ENCODE peak calls at places on chromosomes 1 and 21, in ten cellular contexts. S, I, Y, M, H, G, X, N, K and V are unnamed samples.

GRCh38 chr1:195701149-195701548 is 907.1 kb downstream of the KCNT2 start:
- DNase-seq in S (no peak), I (no peak), Y (no peak), M (no peak), H (no peak), G (no peak), X (no peak), N (no peak), K (no peak), V (no peak)

GRCh38 chr21:44395260-44395659 is 41.8 kb downstream of the TRPM2 start:
- DNase-seq in S (no peak), I (no peak), Y (no peak), M (no peak), H (no peak), G (no peak), X (no peak), N (no peak), K (no peak), V (no peak)

GRCh38 chr1:26020390-26020789 is 1.2 kb upstream of the EXTL1 start:
- DNase-seq in S (no peak), I (peak), Y (no peak), M (peak), H (no peak), G (no peak), X (peak), N (no peak), K (no peak), V (no peak)

GRCh38 chr1:227913446-227913968 is 34.2 kb downstream of the WNT9A start:
- DNase-seq in S (no peak), I (no peak), Y (no peak), M (no peak), H (no peak), G (no peak), X (no peak), N (no peak), K (no peak), V (no peak)

GRCh38 chr1:78071696-78072095 is 25.9 kb downstream of the GIPC2 start:
- DNase-seq in S (no peak), I (no peak), Y (no peak), M (no peak), H (no peak), G (no peak), X (no peak), N (no peak), K (no peak), V (no peak)

GRCh38 chr1:10209590-10209904 is 823 bp upstream of the KIF1B start:
- DNase-seq in S (no peak), I (no peak), Y (no peak), M (no peak), H (no peak), G (no peak), X (no peak), N (no peak), K (no peak), V (no peak)

GRCh38 chr1:96934282-96934681 is 212.7 kb downstream of the PTBP2 start:
- DNase-seq in S (no peak), I (no peak), Y (no peak), M (no peak), H (no peak), G (no peak), X (no peak), N (no peak), K (no peak), V (no peak)

GRCh38 chr1:210288106-210288505 is 40.6 kb upstream of the HHAT start:
- DNase-seq in S (no peak), I (no peak), Y (no peak), M (no peak), H (no peak), G (no peak), X (no peak), N (no peak), K (no peak), V (no peak)

GRCh38 chr1:216422821-216423529 is at the start of gene USH2A:
- DNase-seq in S (no peak), I (no peak), Y (no peak), M (no peak), H (peak), G (no peak), X (no peak), N (no peak), K (no peak), V (peak)

GRCh38 chr1:207748737-207749528 is 2.9 kb upstream of the CD46 start:
- DNase-seq in S (no peak), I (no peak), Y (peak), M (no peak), H (peak), G (no peak), X (no peak), N (no peak), K (no peak), V (no peak)

GRCh38 chr1:232880354-232880753 is 70.1 kb upstream of the NTPCR start:
- DNase-seq in S (peak), I (peak), Y (peak), M (peak), H (peak), G (peak), X (peak), N (peak), K (peak), V (peak)

GRCh38 chr1:153626929-153627796 is at the start of gene S100A13:
- DNase-seq in S (peak), I (peak), Y (peak), M (peak), H (peak), G (peak), X (peak), N (peak), K (peak), V (peak)

GRCh38 chr1:88462481-88463261 is 221.4 kb upstream of the PKN2 start:
- DNase-seq in S (no peak), I (peak), Y (peak), M (peak), H (peak), G (no peak), X (peak), N (peak), K (no peak), V (peak)

GRCh38 chr1:182927693-182928433 is 25.1 kb downstream of the SHCBP1L start:
- DNase-seq in S (no peak), I (no peak), Y (peak), M (no peak), H (no peak), G (no peak), X (no peak), N (no peak), K (no peak), V (no peak)

GRCh38 chr1:198637157-198637556 is 1.7 kb upstream of the PTPRC start:
- DNase-seq in S (no peak), I (no peak), Y (no peak), M (no peak), H (no peak), G (no peak), X (no peak), N (no peak), K (no peak), V (no peak)

GRCh38 chr1:143720087-143721023 is 251.4 kb downstream of the FAM72C start:
- DNase-seq in S (peak), I (peak), Y (no peak), M (peak), H (peak), G (peak), X (peak), N (no peak), K (peak), V (no peak)

GRCh38 chr1:4980211-4980610 is 325.8 kb downstream of the AJAP1 start:
- DNase-seq in S (no peak), I (no peak), Y (no peak), M (no peak), H (no peak), G (no peak), X (no peak), N (peak), K (no peak), V (no peak)

GRCh38 chr1:119646521-119647227 is 1.4 kb downstream of the ZNF697 start:
- DNase-seq in S (no peak), I (peak), Y (no peak), M (peak), H (no peak), G (no peak), X (no peak), N (peak), K (no peak), V (no peak)

GRCh38 chr1:9840176-9840575 is 16.4 kb upstream of the CLSTN1 start:
- DNase-seq in S (no peak), I (no peak), Y (no peak), M (no peak), H (no peak), G (no peak), X (no peak), N (peak), K (no peak), V (no peak)

GRCh38 chr1:65512967-65513777 is 92.7 kb downstream of the LEPR start:
- DNase-seq in S (no peak), I (no peak), Y (no peak), M (peak), H (no peak), G (no peak), X (no peak), N (no peak), K (no peak), V (no peak)

GRCh38 chr1:14095001-14095400 is 395.0 kb downstream of the PRDM2 start:
- DNase-seq in S (no peak), I (peak), Y (no peak), M (no peak), H (peak), G (no peak), X (no peak), N (no peak), K (no peak), V (no peak)